ENCODE peak calls at places on chromosomes 6 and 20, in four cellular contexts. W, N, U and S are unnamed samples.

GRCh38 chr20:37755665-37756064 is 61.8 kb downstream of the CTNNBL1 start:
- DNase-seq in W (no peak), N (no peak), U (no peak), S (peak)

GRCh38 chr6:137728386-137729349 is 138.4 kb upstream of the TNFAIP3 start:
- DNase-seq in W (peak), N (no peak), U (no peak), S (peak)

GRCh38 chr6:158487495-158487894 is 72.4 kb upstream of the TMEM181 start:
- DNase-seq in W (no peak), N (no peak), U (no peak), S (no peak)

GRCh38 chr6:154246723-154247118 is 109.9 kb downstream of the IPCEF1 start:
- DNase-seq in W (no peak), N (no peak), U (no peak), S (no peak)

GRCh38 chr6:113352831-113353230 is 504.3 kb upstream of the MARCKS start:
- DNase-seq in W (no peak), N (no peak), U (no peak), S (no peak)

GRCh38 chr6:136174510-136174909 is 75.6 kb downstream of the MTFR2 start:
- DNase-seq in W (no peak), N (no peak), U (no peak), S (no peak)

GRCh38 chr6:82951389-82951788 is 114.3 kb downstream of the UBE3D start:
- DNase-seq in W (no peak), N (no peak), U (no peak), S (peak)

GRCh38 chr20:17887331-17888030 is 81.1 kb downstream of the SNX5 start:
- DNase-seq in W (no peak), N (no peak), U (no peak), S (no peak)

GRCh38 chr6:155915651-155916050 is 460.0 kb upstream of the NOX3 start:
- DNase-seq in W (no peak), N (no peak), U (no peak), S (no peak)

GRCh38 chr6:27829453-27830211 is 82.6 kb downstream of the OR2B2 start:
- DNase-seq in W (no peak), N (no peak), U (no peak), S (no peak)

GRCh38 chr6:100892116-100892515 is 11.0 kb upstream of the ASCC3 start:
- DNase-seq in W (no peak), N (no peak), U (no peak), S (no peak)

GRCh38 chr6:63427951-63428350 is 108.2 kb upstream of the LGSN start:
- DNase-seq in W (no peak), N (no peak), U (no peak), S (no peak)

GRCh38 chr6:106125925-106126435 is 39.8 kb downstream of the PRDM1 start:
- DNase-seq in W (no peak), N (no peak), U (peak), S (no peak)

GRCh38 chr6:165653196-165653595 is 9.8 kb downstream of the PDE10A start:
- DNase-seq in W (no peak), N (no peak), U (no peak), S (no peak)

GRCh38 chr6:111276736-111277135 is 189.4 kb downstream of the SLC16A10 start:
- DNase-seq in W (no peak), N (no peak), U (no peak), S (no peak)